ENCODE peak calls at places on chromosomes 6 and 20, in seven cellular contexts. Q is AG09319; J is AG10803; T is effector memory CD4-positive, alpha-beta T cell; R is omental fat pad; F is stomach; G is effector CD8-positive, alpha-beta T cell. W is an unnamed sample.

GRCh38 chr6:121597654-121598053 is 162.2 kb downstream of the GJA1 start:
- DNase-seq in Q (peak; percentile 54), J (peak; percentile 27), T (no peak), R (no peak), F (no peak), G (no peak), W (no peak)

GRCh38 chr20:32359633-32360332 is 1.7 kb downstream of the ASXL1 start:
- DNase-seq in Q (no peak), J (peak; percentile 48), T (no peak), R (no peak), F (no peak), G (no peak), W (no peak)

GRCh38 chr6:100276311-100277057 is 188.2 kb downstream of the SIM1 start:
- DNase-seq in Q (no peak), J (no peak), T (no peak), R (no peak), F (no peak), G (no peak), W (no peak)

GRCh38 chr6:34276191-34276590 is 27.4 kb upstream of the SMIM29 start:
- DNase-seq in Q (no peak), J (no peak), T (no peak), R (no peak), F (no peak), G (no peak), W (no peak)

GRCh38 chr6:89436226-89436625 is 3.3 kb downstream of the ANKRD6 start:
- DNase-seq in Q (no peak), J (no peak), T (no peak), R (no peak), F (no peak), G (no peak), W (no peak)

GRCh38 chr6:142911395-142911794 is 33.6 kb downstream of the HIVEP2 start:
- DNase-seq in Q (no peak), J (no peak), T (no peak), R (no peak), F (no peak), G (no peak), W (no peak)

GRCh38 chr20:53138454-53139291 is 166.5 kb downstream of the TSHZ2 start:
- DNase-seq in Q (no peak), J (peak; percentile 36), T (no peak), R (no peak), F (no peak), G (no peak), W (no peak)

GRCh38 chr6:18261877-18262276 is 2.5 kb downstream of the DEK start:
- DNase-seq in Q (no peak), J (no peak), T (no peak), R (no peak), F (no peak), G (no peak), W (no peak)

GRCh38 chr6:157097255-157097936 is 225.9 kb downstream of the TMEM242 start:
- DNase-seq in Q (no peak), J (no peak), T (no peak), R (no peak), F (no peak), G (no peak), W (no peak)

GRCh38 chr6:111993342-111993741 is 60.6 kb upstream of the CCN6 start:
- DNase-seq in Q (no peak), J (no peak), T (no peak), R (no peak), F (no peak), G (no peak), W (no peak)

GRCh38 chr6:215335-216034 is 76.8 kb upstream of the DUSP22 start:
- DNase-seq in Q (no peak), J (peak; percentile 2), T (peak; percentile 29), R (no peak), F (no peak), G (no peak), W (no peak)

GRCh38 chr6:17633465-17634188 is 33.5 kb downstream of the FAM8A1 start:
- DNase-seq in Q (no peak), J (no peak), T (no peak), R (no peak), F (no peak), G (no peak), W (no peak)

GRCh38 chr6:127119361-127120108 is 1.1 kb downstream of the RSPO3 start:
- DNase-seq in Q (no peak), J (no peak), T (no peak), R (no peak), F (peak; percentile 25), G (no peak), W (peak; percentile 41)

GRCh38 chr6:54291146-54291545 is 17.1 kb upstream of the TINAG start:
- DNase-seq in Q (no peak), J (peak; percentile 61), T (no peak), R (no peak), F (no peak), G (no peak), W (no peak)

GRCh38 chr20:23086056-23086551 is at the start of gene CD93:
- DNase-seq in Q (no peak), J (no peak), T (peak; percentile 6), R (no peak), F (no peak), G (no peak), W (no peak)

GRCh38 chr6:5128351-5128750 is 43.2 kb downstream of the PPP1R3G start:
- DNase-seq in Q (no peak), J (no peak), T (no peak), R (no peak), F (no peak), G (no peak), W (no peak)

GRCh38 chr6:31332637-31333602 is 24.1 kb downstream of the HLA-B start:
- DNase-seq in Q (no peak), J (no peak), T (no peak), R (no peak), F (no peak), G (no peak), W (no peak)

GRCh38 chr6:138226701-138227315 is 8.5 kb upstream of the PBOV1 start:
- DNase-seq in Q (no peak), J (peak; percentile 43), T (no peak), R (no peak), F (no peak), G (no peak), W (no peak)

GRCh38 chr6:84554069-84554468 is 210.3 kb downstream of the TBX18 start:
- DNase-seq in Q (peak; percentile 44), J (peak; percentile 73), T (no peak), R (no peak), F (no peak), G (no peak), W (no peak)

GRCh38 chr6:116034327-116034726 is 26.4 kb downstream of the FRK start:
- DNase-seq in Q (no peak), J (peak; percentile 57), T (no peak), R (no peak), F (no peak), G (no peak), W (no peak)

GRCh38 chr20:62953839-62954703 is 1.6 kb downstream of the SLC17A9 start:
- DNase-seq in Q (peak; percentile 32), J (peak; percentile 72), T (peak; percentile 61), R (peak; percentile 43), F (peak; percentile 75), G (peak; percentile 45), W (peak; percentile 62)

GRCh38 chr20:40600441-40601235 is 88.4 kb downstream of the MAFB start:
- DNase-seq in Q (no peak), J (no peak), T (no peak), R (no peak), F (no peak), G (no peak), W (no peak)

GRCh38 chr6:163391983-163392382 is 22.5 kb upstream of the QKI start:
- DNase-seq in Q (no peak), J (no peak), T (no peak), R (no peak), F (no peak), G (no peak), W (no peak)

GRCh38 chr6:170234419-170234818 is 56.5 kb downstream of the DLL1 start:
- DNase-seq in Q (no peak), J (no peak), T (no peak), R (no peak), F (no peak), G (no peak), W (no peak)

GRCh38 chr6:44708208-44708607 is 320.7 kb downstream of the CDC5L start:
- DNase-seq in Q (no peak), J (no peak), T (no peak), R (no peak), F (no peak), G (no peak), W (no peak)

GRCh38 chr6:109961666-109962065 is 16.4 kb upstream of the GPR6 start:
- DNase-seq in Q (no peak), J (peak; percentile 21), T (no peak), R (no peak), F (no peak), G (no peak), W (no peak)

GRCh38 chr6:113901482-113901881 is 44.3 kb downstream of the MARCKS start:
- DNase-seq in Q (no peak), J (peak; percentile 31), T (no peak), R (no peak), F (no peak), G (no peak), W (no peak)

GRCh38 chr20:25276533-25277050 is 28.7 kb downstream of the PYGB start:
- DNase-seq in Q (no peak), J (no peak), T (no peak), R (no peak), F (peak; percentile 20), G (no peak), W (peak; percentile 9)

GRCh38 chr6:168370310-168370991 is 50.9 kb upstream of the DACT2 start:
- DNase-seq in Q (no peak), J (peak; percentile 15), T (peak; percentile 6), R (peak; percentile 60), F (peak; percentile 84), G (no peak), W (peak; percentile 88)

W was measured in uterus.